ENCODE peak calls at places on chromosome 17, in four cellular contexts. D is astrocyte, V is lower lobe of right lung, S is RWPE1. J is an unnamed sample.

GRCh38 chr17:37516131-37516561 is 26.5 kb downstream of the DUSP14 start:
- DNase-seq in V (no peak), D (peak), S (peak), J (peak)

GRCh38 chr17:49512296-49513043 is 17.4 kb downstream of the NGFR start:
- DNase-seq in S (no peak), D (no peak), V (no peak), J (no peak)

GRCh38 chr17:38707678-38708351 is 2.7 kb downstream of the MLLT6 start:
- DNase-seq in S (no peak), D (no peak), V (no peak), J (no peak)

GRCh38 chr17:48621410-48622387 is 4.5 kb downstream of the HOXB9 start:
- DNase-seq in S (no peak), V (no peak), D (no peak), J (no peak)

GRCh38 chr17:61340431-61340830 is 59.2 kb upstream of the TBX2 start:
- DNase-seq in S (no peak), V (no peak), D (no peak), J (no peak)

GRCh38 chr17:59796785-59797205 is 89.3 kb downstream of the VMP1 start:
- DNase-seq in D (no peak), V (no peak), S (no peak), J (no peak)

GRCh38 chr17:40862985-40863733 is 3.9 kb downstream of the KRT12 start:
- DNase-seq in V (no peak), D (no peak), S (no peak), J (no peak)

GRCh38 chr17:43758497-43759174 is at the start of gene SOST:
- DNase-seq in V (no peak), S (no peak), D (no peak), J (no peak)

GRCh38 chr17:44198721-44199552 is 747 bp downstream of the ATXN7L3 start:
- DNase-seq in D (no peak), S (peak), V (peak), J (peak)

GRCh38 chr17:40557531-40558299 is 7.6 kb downstream of the CCR7 start:
- DNase-seq in S (no peak), D (no peak), V (no peak), J (no peak)

GRCh38 chr17:78390241-78391050 is 12.0 kb downstream of the PGS1 start:
- DNase-seq in S (no peak), V (no peak), D (peak), J (peak)

GRCh38 chr17:75877752-75878173 is 618 bp downstream of the TRIM47 start:
- DNase-seq in V (peak), D (peak), S (peak), J (peak)

GRCh38 chr17:9959377-9959981 is 54.4 kb upstream of the RCVRN start:
- DNase-seq in V (no peak), S (peak), D (no peak), J (no peak)

GRCh38 chr17:46841561-46842379 is 9.6 kb upstream of the WNT9B start:
- DNase-seq in V (peak), D (no peak), S (no peak), J (no peak)

GRCh38 chr17:58621174-58621573 is 70.7 kb downstream of the TEX14 start:
- DNase-seq in D (no peak), V (no peak), S (no peak), J (no peak)

GRCh38 chr17:8018436-8018835 is 16.0 kb downstream of the GUCY2D start:
- DNase-seq in D (no peak), V (no peak), S (no peak), J (no peak)

GRCh38 chr17:57986841-57987581 is 1.0 kb downstream of the VEZF1 start:
- DNase-seq in S (no peak), D (peak), V (peak), J (no peak)

DNA sequence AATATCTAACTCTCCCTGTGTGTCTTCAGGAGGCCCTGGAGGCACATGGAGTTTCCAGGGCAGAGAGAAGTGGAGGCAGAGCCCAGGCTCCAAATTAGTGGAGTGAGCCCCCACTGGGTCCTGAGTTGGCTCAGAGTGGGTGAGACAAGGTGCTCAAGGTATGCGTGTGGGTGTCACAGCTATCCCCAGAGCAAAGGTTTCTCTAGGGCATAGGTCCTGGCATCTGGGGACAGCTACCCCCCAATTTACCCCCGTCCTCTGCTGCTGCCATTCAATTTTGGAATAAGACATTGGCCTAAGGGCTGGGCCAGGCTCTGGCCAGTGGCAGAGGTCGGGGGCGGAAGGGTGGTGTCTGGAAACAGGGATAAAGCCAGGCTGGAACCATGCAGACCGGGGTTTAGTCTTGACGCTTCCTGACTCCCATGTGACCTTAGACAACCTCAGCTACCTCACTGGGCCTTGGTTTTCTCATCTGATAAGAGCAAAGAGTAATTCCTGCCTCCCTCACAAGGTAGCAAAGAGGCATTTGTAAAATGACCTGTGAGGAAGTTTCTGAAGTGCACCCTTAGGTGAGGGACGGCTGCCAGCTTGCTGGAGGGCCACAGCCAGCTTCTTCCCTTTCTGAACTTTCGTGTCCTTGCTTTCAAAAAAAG is 78.2 kb upstream of the TMEM97 start:
- DNase-seq in S (no peak), V (peak), D (no peak), J (no peak)
- H3K27ac ChIP-seq in S (no peak), V (no peak), D (no peak), J (no peak)

DNA sequence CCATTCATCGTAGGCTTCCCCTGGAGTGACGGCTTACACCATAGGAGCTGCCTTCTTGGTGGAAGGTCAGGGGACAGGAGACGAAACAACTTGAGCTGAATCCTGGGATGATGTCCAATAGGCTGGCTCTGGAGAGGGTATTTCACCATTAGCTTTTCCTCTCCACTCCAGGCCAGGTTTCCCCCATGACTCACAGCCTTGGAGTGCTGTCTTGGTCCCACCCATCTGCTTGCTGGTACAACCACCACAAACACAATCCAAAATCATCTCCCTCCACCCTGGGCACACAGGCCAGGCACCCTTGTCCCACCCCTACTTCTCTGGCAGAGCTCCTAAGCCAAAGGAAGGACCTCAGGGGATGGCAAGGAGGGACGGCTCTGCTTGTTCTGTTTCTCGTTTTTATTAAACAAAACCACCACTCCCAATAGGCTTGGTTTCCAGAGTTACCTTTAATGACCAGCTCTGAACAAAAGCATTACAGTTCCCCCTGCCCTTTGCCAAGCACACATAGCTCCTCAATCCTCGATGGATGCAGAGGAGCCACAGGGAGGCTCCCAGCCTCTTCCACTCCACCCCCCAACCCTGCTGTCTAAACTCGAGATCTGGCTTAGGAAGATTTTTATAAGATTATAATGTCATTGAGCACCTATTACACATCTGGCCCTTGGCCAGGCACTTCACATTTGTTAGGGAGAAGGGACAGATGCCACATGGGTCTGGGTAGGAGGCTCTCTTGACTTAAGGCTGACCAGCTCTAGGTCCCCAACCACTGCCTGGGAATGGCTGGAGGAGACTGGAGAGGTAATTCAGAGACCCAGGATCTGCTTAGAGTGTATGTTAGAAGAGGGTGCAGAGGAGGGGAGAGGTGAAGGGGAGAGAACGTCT is 13.3 kb downstream of the CAVIN1 start:
- DNase-seq in V (peak), S (peak), D (peak), J (peak)
- H3K27ac ChIP-seq in V (peak), S (peak), D (peak), J (peak)

DNA sequence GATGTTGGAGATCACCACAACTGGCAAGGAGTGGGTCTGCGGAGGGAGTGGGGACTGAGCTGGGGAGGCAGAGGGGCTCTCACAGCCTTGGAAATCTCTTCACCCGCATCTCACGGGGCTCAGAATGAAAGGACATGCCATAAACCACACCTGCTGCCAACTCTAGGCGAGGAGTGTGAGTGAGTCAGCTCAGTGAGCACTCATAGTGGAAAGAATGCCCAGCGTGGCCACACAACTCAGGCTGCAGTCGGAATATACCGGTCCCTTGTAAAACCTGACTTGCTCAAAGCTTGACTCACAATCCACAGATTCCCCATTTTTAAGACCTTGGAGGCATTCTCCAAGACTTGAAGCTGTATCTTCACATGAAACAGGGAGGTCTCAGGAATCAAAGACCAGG is 36.7 kb downstream of the STAT5A start:
- DNase-seq in S (peak), V (no peak), D (peak), J (peak)
- H3K27ac ChIP-seq in S (peak), V (peak), D (peak), J (peak)

GRCh38 chr17:74755533-74755932 is 7.1 kb downstream of the NHERF1 start:
- DNase-seq in D (no peak), V (no peak), S (no peak), J (no peak)
- H3K27ac ChIP-seq in D (no peak), V (no peak), S (peak), J (no peak)

GRCh38 chr17:73513426-73513825 is 130.8 kb downstream of the SDK2 start:
- DNase-seq in S (no peak), D (no peak), V (no peak), J (no peak)
- H3K27ac ChIP-seq in S (no peak), D (no peak), V (no peak), J (no peak)

GRCh38 chr17:1123397-1124237 is 56.2 kb downstream of the ABR start:
- DNase-seq in V (no peak), D (no peak), S (no peak), J (no peak)

GRCh38 chr17:1122681-1123396 is 56.9 kb downstream of the ABR start:
- DNase-seq in S (peak), V (peak), D (peak), J (no peak)

GRCh38 chr17:1119924-1120323 is 59.9 kb downstream of the ABR start:
- DNase-seq in D (no peak), V (no peak), S (no peak), J (no peak)

GRCh38 chr17:1124238-1124699 is 55.5 kb downstream of the ABR start:
- DNase-seq in D (no peak), V (no peak), S (no peak), J (no peak)

GRCh38 chr17:1120596-1121441 is 59.0 kb downstream of the ABR start:
- DNase-seq in V (no peak), S (no peak), D (no peak), J (no peak)
- H3K27ac ChIP-seq in V (peak), S (no peak), D (no peak), J (no peak)

GRCh38 chr17:65698381-65699061 is 137.1 kb upstream of the AXIN2 start:
- DNase-seq in D (peak), S (no peak), V (no peak), J (no peak)
- H3K27ac ChIP-seq in D (peak), S (no peak), V (peak), J (no peak)

GRCh38 chr17:3834811-3835210 is 11.2 kb downstream of the NCBP3 start:
- DNase-seq in S (no peak), V (no peak), D (no peak), J (no peak)

GRCh38 chr17:3836551-3836950 is 9.5 kb downstream of the NCBP3 start:
- DNase-seq in S (no peak), V (no peak), D (no peak), J (no peak)

GRCh38 chr17:3838206-3838605 is 7.8 kb downstream of the NCBP3 start:
- DNase-seq in V (no peak), S (peak), D (no peak), J (no peak)

GRCh38 chr17:3835410-3836229 is 10.4 kb downstream of the NCBP3 start:
- DNase-seq in D (no peak), S (no peak), V (no peak), J (no peak)
- H3K27ac ChIP-seq in D (no peak), S (no peak), V (no peak), J (no peak)